ENCODE peak calls at places on chromosomes 13 and 19, in seven cellular contexts. L is neural crest cell, E is upper lobe of left lung, M is AG10803, A is cardiac fibroblast, R is BE2C, C is neural progenitor cell. D is an unnamed sample.

GRCh38 chr13:34340534-34340933 is 522.6 kb downstream of the RFC3 start:
- DNase-seq in E (no peak), R (no peak), M (peak; percentile 79), L (no peak), A (peak; percentile 63), C (no peak), D (no peak)

GRCh38 chr19:21482863-21483276 is 22.5 kb upstream of the ZNF429 start:
- DNase-seq in R (peak; percentile 67), A (peak; percentile 44), M (peak; percentile 44), E (peak; percentile 83), L (no peak), C (peak; percentile 26), D (no peak)

GRCh38 chr19:4988770-4989251 is 19.9 kb downstream of the KDM4B start:
- DNase-seq in A (peak; percentile 92), C (no peak), M (peak; percentile 90), E (no peak), L (no peak), R (peak; percentile 48), D (no peak)

GRCh38 chr19:31270897-31271568 is 78.2 kb downstream of the TSHZ3 start:
- DNase-seq in E (no peak), R (peak; percentile 43), M (peak; percentile 58), A (peak; percentile 67), L (no peak), C (no peak), D (no peak)

GRCh38 chr13:50370303-50370950 is 355.2 kb downstream of the KCNRG start:
- DNase-seq in L (no peak), M (no peak), E (no peak), C (no peak), A (no peak), R (no peak), D (no peak)

GRCh38 chr13:66348745-66349720 is 881.1 kb downstream of the PCDH9 start:
- DNase-seq in R (no peak), A (no peak), C (no peak), L (no peak), E (no peak), M (no peak), D (no peak)

GRCh38 chr13:31862828-31863227 is 123.5 kb downstream of the RXFP2 start:
- DNase-seq in E (no peak), A (no peak), M (no peak), L (no peak), C (no peak), R (no peak), D (no peak)

GRCh38 chr13:27401210-27401609 is 23.2 kb upstream of the GTF3A start:
- DNase-seq in A (no peak), M (no peak), R (no peak), C (no peak), L (no peak), E (no peak), D (no peak)

GRCh38 chr19:504634-505033 is 2.7 kb upstream of the TPGS1 start:
- DNase-seq in M (no peak), L (no peak), E (peak; percentile 68), C (no peak), R (no peak), A (no peak), D (no peak)

GRCh38 chr13:42581427-42581826 is 7.5 kb downstream of the TNFSF11 start:
- DNase-seq in M (no peak), R (no peak), A (no peak), L (no peak), E (no peak), C (no peak), D (no peak)
- TF ChIP-seq CTCF in M (no peak), R (no peak), A (no peak), L (no peak), E (no peak), C (no peak), D (no peak)

DNA sequence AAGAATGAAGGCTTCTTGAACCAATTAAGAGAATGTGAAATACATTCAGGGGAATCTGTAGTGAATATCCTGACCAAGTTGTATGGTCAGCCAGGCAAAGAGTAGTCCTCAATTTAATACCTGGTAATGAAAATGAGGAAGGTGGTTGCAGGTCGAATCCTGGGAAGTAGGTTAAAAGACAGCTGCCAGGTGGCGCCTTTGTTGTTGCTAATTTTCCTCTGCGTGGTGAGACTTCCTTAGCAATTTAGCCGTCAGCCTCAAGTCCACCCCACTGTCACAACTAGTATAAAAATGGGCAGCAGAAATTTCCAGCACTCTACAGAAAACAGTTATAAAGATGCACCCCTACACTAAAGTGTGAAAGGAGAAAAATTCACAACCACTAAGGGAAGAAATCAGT is 235.7 kb downstream of the NHLRC3 start:
- DNase-seq in A (peak; percentile 14), M (peak; percentile 11), L (no peak), R (no peak), E (no peak), C (peak; percentile 28), D (no peak)
- TF ChIP-seq CTCF in A (no peak), M (peak; percentile 22), L (no peak), R (no peak), E (no peak), C (peak; percentile 39), D (peak; percentile 23)

DNA sequence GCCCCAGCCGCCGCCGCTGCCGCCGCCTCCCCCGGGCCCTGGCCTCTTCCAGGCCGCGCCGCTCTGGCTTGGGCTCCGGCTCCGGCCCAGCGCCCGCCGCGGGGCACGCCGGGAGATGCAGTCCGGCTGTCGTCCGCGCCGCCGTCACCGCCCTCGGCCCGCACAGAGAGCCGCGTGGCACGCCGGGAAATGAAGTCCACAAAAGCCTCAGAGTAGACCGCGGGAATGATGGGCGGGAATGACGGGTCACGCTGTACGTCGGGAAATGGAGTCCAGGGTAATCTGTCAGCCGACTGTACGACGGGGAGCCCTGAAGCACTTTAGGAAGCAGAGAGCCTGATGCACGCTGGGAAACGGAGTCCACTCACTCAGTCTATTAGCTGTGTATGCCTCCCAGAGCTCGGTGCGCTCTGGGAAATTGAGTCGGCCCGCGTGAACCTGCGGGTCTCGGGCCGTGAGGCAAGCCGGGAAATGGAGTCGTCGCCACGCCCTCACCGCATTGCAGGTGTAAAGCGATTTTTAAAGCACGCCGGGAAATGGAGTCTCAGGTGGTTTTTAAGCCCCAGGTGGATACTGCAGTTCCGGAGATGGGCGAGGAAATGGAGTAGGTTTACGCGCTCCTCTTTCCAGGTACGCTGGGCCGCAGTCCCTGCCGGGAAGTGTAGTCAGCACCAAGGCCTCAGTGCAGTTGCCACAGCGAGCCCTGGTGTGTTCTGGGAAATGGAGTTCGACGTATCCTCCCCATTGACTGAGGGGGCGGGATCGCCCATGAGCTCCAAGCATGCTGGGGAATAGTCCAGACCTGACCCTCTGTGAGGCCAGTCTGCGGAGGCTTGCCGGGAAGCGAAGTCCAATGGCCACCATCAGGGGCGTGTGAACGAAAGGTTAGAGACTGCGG is at the start of gene GSK3A:
- DNase-seq in C (peak; percentile 99), L (peak; percentile 90), M (peak; percentile 99), E (peak; percentile 99), R (peak; percentile 98), A (peak; percentile 99), D (peak; percentile 98)
- TF ChIP-seq CTCF in C (no peak), L (no peak), M (no peak), E (no peak), R (no peak), A (no peak), D (no peak)

GRCh38 chr19:39080431-39080830 is 3.7 kb upstream of the ACP7 start:
- DNase-seq in R (no peak), C (no peak), E (no peak), L (no peak), M (no peak), A (no peak), D (no peak)

GRCh38 chr19:39074942-39075341 is 9.2 kb upstream of the ACP7 start:
- DNase-seq in E (no peak), R (no peak), C (no peak), L (no peak), A (no peak), M (no peak), D (no peak)

GRCh38 chr19:39082167-39082566 is 2.0 kb upstream of the ACP7 start:
- DNase-seq in R (no peak), E (no peak), A (no peak), L (no peak), C (no peak), M (no peak), D (no peak)

GRCh38 chr19:39077323-39077722 is 6.8 kb upstream of the ACP7 start:
- DNase-seq in R (no peak), L (no peak), A (no peak), M (no peak), C (no peak), E (no peak), D (no peak)

GRCh38 chr19:39078436-39079200 is 5.5 kb upstream of the ACP7 start:
- DNase-seq in R (no peak), A (peak; percentile 99), L (no peak), C (no peak), E (no peak), M (peak; percentile 98), D (no peak)
- TF ChIP-seq CTCF in R (no peak), A (no peak), L (no peak), C (no peak), E (no peak), M (no peak), D (no peak)

D was measured in type B pancreatic cell.